ENCODE peak calls at places on chromosomes 3 and 15, in nine cellular contexts. One of them, this sample, is unnamed.

GRCh38 chr3:39107874-39108308 is 411 bp downstream of the TTC21A start:
- DNase-seq in activated naive CD8-positive, alpha-beta T cell treated with anti-CD3 and anti-CD28 coated beads for 36 hours: no peak
- DNase-seq in AG04450: no peak
- DNase-seq in NCI-H774: no peak
- DNase-seq in GM12865: no peak
- DNase-seq in colonic mucosa: no peak
- DNase-seq in activated CD8-positive, alpha-beta memory T cell treated with anti-CD3 and anti-CD28 coated beads for 1 hour: no peak
- DNase-seq in T follicular helper cell: no peak
- DNase-seq in fibroblast of lung: peak
- DNase-seq in this sample: no peak

GRCh38 chr3:16181361-16181760 is 6.9 kb downstream of the GALNT15 start:
- DNase-seq in activated naive CD8-positive, alpha-beta T cell treated with anti-CD3 and anti-CD28 coated beads for 36 hours: no peak
- DNase-seq in AG04450: no peak
- DNase-seq in NCI-H774: no peak
- DNase-seq in GM12865: no peak
- DNase-seq in colonic mucosa: peak
- DNase-seq in activated CD8-positive, alpha-beta memory T cell treated with anti-CD3 and anti-CD28 coated beads for 1 hour: no peak
- DNase-seq in T follicular helper cell: no peak
- DNase-seq in fibroblast of lung: no peak
- DNase-seq in this sample: no peak

GRCh38 chr3:150348500-150348899 is 59.6 kb upstream of the TSC22D2 start:
- DNase-seq in activated naive CD8-positive, alpha-beta T cell treated with anti-CD3 and anti-CD28 coated beads for 36 hours: peak
- DNase-seq in AG04450: no peak
- DNase-seq in NCI-H774: no peak
- DNase-seq in GM12865: peak
- DNase-seq in colonic mucosa: no peak
- DNase-seq in activated CD8-positive, alpha-beta memory T cell treated with anti-CD3 and anti-CD28 coated beads for 1 hour: no peak
- DNase-seq in T follicular helper cell: no peak
- DNase-seq in fibroblast of lung: peak
- DNase-seq in this sample: peak

GRCh38 chr3:112531358-112531781 is 30.4 kb downstream of the ATG3 start:
- DNase-seq in activated naive CD8-positive, alpha-beta T cell treated with anti-CD3 and anti-CD28 coated beads for 36 hours: no peak
- DNase-seq in AG04450: peak
- DNase-seq in NCI-H774: no peak
- DNase-seq in GM12865: peak
- DNase-seq in colonic mucosa: no peak
- DNase-seq in activated CD8-positive, alpha-beta memory T cell treated with anti-CD3 and anti-CD28 coated beads for 1 hour: no peak
- DNase-seq in T follicular helper cell: no peak
- DNase-seq in fibroblast of lung: peak
- DNase-seq in this sample: no peak

GRCh38 chr15:40782609-40783227 is 12.9 kb downstream of the C15orf62 start:
- DNase-seq in activated naive CD8-positive, alpha-beta T cell treated with anti-CD3 and anti-CD28 coated beads for 36 hours: peak
- DNase-seq in AG04450: no peak
- DNase-seq in NCI-H774: peak
- DNase-seq in GM12865: peak
- DNase-seq in colonic mucosa: peak
- DNase-seq in activated CD8-positive, alpha-beta memory T cell treated with anti-CD3 and anti-CD28 coated beads for 1 hour: peak
- DNase-seq in T follicular helper cell: peak
- DNase-seq in fibroblast of lung: peak
- DNase-seq in this sample: peak

GRCh38 chr3:32371466-32372212 is 20.0 kb upstream of the CMTM7 start:
- DNase-seq in activated naive CD8-positive, alpha-beta T cell treated with anti-CD3 and anti-CD28 coated beads for 36 hours: no peak
- DNase-seq in AG04450: no peak
- DNase-seq in NCI-H774: no peak
- DNase-seq in GM12865: peak
- DNase-seq in colonic mucosa: no peak
- DNase-seq in activated CD8-positive, alpha-beta memory T cell treated with anti-CD3 and anti-CD28 coated beads for 1 hour: no peak
- DNase-seq in T follicular helper cell: no peak
- DNase-seq in fibroblast of lung: no peak
- DNase-seq in this sample: no peak

GRCh38 chr15:64851503-64851840 is 9.8 kb downstream of the PLEKHO2 start:
- DNase-seq in activated naive CD8-positive, alpha-beta T cell treated with anti-CD3 and anti-CD28 coated beads for 36 hours: no peak
- DNase-seq in AG04450: peak
- DNase-seq in NCI-H774: no peak
- DNase-seq in GM12865: no peak
- DNase-seq in colonic mucosa: no peak
- DNase-seq in activated CD8-positive, alpha-beta memory T cell treated with anti-CD3 and anti-CD28 coated beads for 1 hour: no peak
- DNase-seq in T follicular helper cell: no peak
- DNase-seq in fibroblast of lung: peak
- DNase-seq in this sample: no peak

GRCh38 chr15:101642361-101642760 is 9.8 kb downstream of the TM2D3 start:
- DNase-seq in activated naive CD8-positive, alpha-beta T cell treated with anti-CD3 and anti-CD28 coated beads for 36 hours: no peak
- DNase-seq in AG04450: no peak
- DNase-seq in NCI-H774: no peak
- DNase-seq in GM12865: no peak
- DNase-seq in colonic mucosa: no peak
- DNase-seq in activated CD8-positive, alpha-beta memory T cell treated with anti-CD3 and anti-CD28 coated beads for 1 hour: no peak
- DNase-seq in T follicular helper cell: no peak
- DNase-seq in fibroblast of lung: no peak
- DNase-seq in this sample: no peak

GRCh38 chr3:61701019-61701418 is 139.6 kb downstream of the PTPRG start:
- DNase-seq in activated naive CD8-positive, alpha-beta T cell treated with anti-CD3 and anti-CD28 coated beads for 36 hours: no peak
- DNase-seq in AG04450: no peak
- DNase-seq in NCI-H774: no peak
- DNase-seq in GM12865: no peak
- DNase-seq in colonic mucosa: no peak
- DNase-seq in activated CD8-positive, alpha-beta memory T cell treated with anti-CD3 and anti-CD28 coated beads for 1 hour: no peak
- DNase-seq in T follicular helper cell: no peak
- DNase-seq in fibroblast of lung: no peak
- DNase-seq in this sample: no peak

GRCh38 chr15:72445426-72445825 is 28.7 kb upstream of the ARIH1 start:
- DNase-seq in activated naive CD8-positive, alpha-beta T cell treated with anti-CD3 and anti-CD28 coated beads for 36 hours: no peak
- DNase-seq in AG04450: no peak
- DNase-seq in NCI-H774: no peak
- DNase-seq in GM12865: no peak
- DNase-seq in colonic mucosa: no peak
- DNase-seq in activated CD8-positive, alpha-beta memory T cell treated with anti-CD3 and anti-CD28 coated beads for 1 hour: no peak
- DNase-seq in T follicular helper cell: no peak
- DNase-seq in fibroblast of lung: no peak
- DNase-seq in this sample: no peak

GRCh38 chr15:92930061-92930460 is 29.9 kb downstream of the CHD2 start:
- DNase-seq in activated naive CD8-positive, alpha-beta T cell treated with anti-CD3 and anti-CD28 coated beads for 36 hours: no peak
- DNase-seq in AG04450: no peak
- DNase-seq in NCI-H774: no peak
- DNase-seq in GM12865: no peak
- DNase-seq in colonic mucosa: no peak
- DNase-seq in activated CD8-positive, alpha-beta memory T cell treated with anti-CD3 and anti-CD28 coated beads for 1 hour: no peak
- DNase-seq in T follicular helper cell: no peak
- DNase-seq in fibroblast of lung: peak
- DNase-seq in this sample: no peak

GRCh38 chr3:196604548-196604947 is 34.9 kb upstream of the NRROS start:
- DNase-seq in activated naive CD8-positive, alpha-beta T cell treated with anti-CD3 and anti-CD28 coated beads for 36 hours: peak
- DNase-seq in AG04450: no peak
- DNase-seq in NCI-H774: no peak
- DNase-seq in GM12865: peak
- DNase-seq in colonic mucosa: no peak
- DNase-seq in activated CD8-positive, alpha-beta memory T cell treated with anti-CD3 and anti-CD28 coated beads for 1 hour: peak
- DNase-seq in T follicular helper cell: peak
- DNase-seq in fibroblast of lung: no peak
- DNase-seq in this sample: peak

GRCh38 chr15:69224383-69224782 is 63.9 kb downstream of the GLCE start:
- DNase-seq in activated naive CD8-positive, alpha-beta T cell treated with anti-CD3 and anti-CD28 coated beads for 36 hours: no peak
- DNase-seq in AG04450: no peak
- DNase-seq in NCI-H774: no peak
- DNase-seq in GM12865: no peak
- DNase-seq in colonic mucosa: peak
- DNase-seq in activated CD8-positive, alpha-beta memory T cell treated with anti-CD3 and anti-CD28 coated beads for 1 hour: no peak
- DNase-seq in T follicular helper cell: no peak
- DNase-seq in fibroblast of lung: no peak
- DNase-seq in this sample: no peak

GRCh38 chr15:71237456-71238188 is 122.4 kb downstream of the THSD4 start:
- DNase-seq in activated naive CD8-positive, alpha-beta T cell treated with anti-CD3 and anti-CD28 coated beads for 36 hours: no peak
- DNase-seq in AG04450: peak
- DNase-seq in NCI-H774: no peak
- DNase-seq in GM12865: no peak
- DNase-seq in colonic mucosa: peak
- DNase-seq in activated CD8-positive, alpha-beta memory T cell treated with anti-CD3 and anti-CD28 coated beads for 1 hour: no peak
- DNase-seq in T follicular helper cell: no peak
- DNase-seq in fibroblast of lung: peak
- DNase-seq in this sample: no peak

GRCh38 chr15:47768730-47769129 is 51.4 kb downstream of the SEMA6D start:
- DNase-seq in activated naive CD8-positive, alpha-beta T cell treated with anti-CD3 and anti-CD28 coated beads for 36 hours: no peak
- DNase-seq in AG04450: no peak
- DNase-seq in NCI-H774: no peak
- DNase-seq in GM12865: no peak
- DNase-seq in colonic mucosa: no peak
- DNase-seq in activated CD8-positive, alpha-beta memory T cell treated with anti-CD3 and anti-CD28 coated beads for 1 hour: no peak
- DNase-seq in T follicular helper cell: no peak
- DNase-seq in fibroblast of lung: peak
- DNase-seq in this sample: no peak

GRCh38 chr15:49421991-49422390 is 1.1 kb upstream of the FGF7 start:
- DNase-seq in activated naive CD8-positive, alpha-beta T cell treated with anti-CD3 and anti-CD28 coated beads for 36 hours: peak
- DNase-seq in AG04450: peak
- DNase-seq in NCI-H774: no peak
- DNase-seq in GM12865: peak
- DNase-seq in colonic mucosa: peak
- DNase-seq in activated CD8-positive, alpha-beta memory T cell treated with anti-CD3 and anti-CD28 coated beads for 1 hour: no peak
- DNase-seq in T follicular helper cell: peak
- DNase-seq in fibroblast of lung: peak
- DNase-seq in this sample: no peak

GRCh38 chr3:51581529-51581928 is 43.0 kb downstream of the RAD54L2 start:
- DNase-seq in activated naive CD8-positive, alpha-beta T cell treated with anti-CD3 and anti-CD28 coated beads for 36 hours: no peak
- DNase-seq in AG04450: no peak
- DNase-seq in NCI-H774: no peak
- DNase-seq in GM12865: no peak
- DNase-seq in colonic mucosa: no peak
- DNase-seq in activated CD8-positive, alpha-beta memory T cell treated with anti-CD3 and anti-CD28 coated beads for 1 hour: no peak
- DNase-seq in T follicular helper cell: no peak
- DNase-seq in fibroblast of lung: peak
- DNase-seq in this sample: no peak

GRCh38 chr3:41234823-41235722 is 35.8 kb downstream of the CTNNB1 start:
- DNase-seq in activated naive CD8-positive, alpha-beta T cell treated with anti-CD3 and anti-CD28 coated beads for 36 hours: no peak
- DNase-seq in AG04450: no peak
- DNase-seq in NCI-H774: no peak
- DNase-seq in GM12865: no peak
- DNase-seq in colonic mucosa: no peak
- DNase-seq in activated CD8-positive, alpha-beta memory T cell treated with anti-CD3 and anti-CD28 coated beads for 1 hour: no peak
- DNase-seq in T follicular helper cell: no peak
- DNase-seq in fibroblast of lung: peak
- DNase-seq in this sample: no peak

GRCh38 chr3:151434151-151434890 is 26.5 kb downstream of the IGSF10 start:
- DNase-seq in activated naive CD8-positive, alpha-beta T cell treated with anti-CD3 and anti-CD28 coated beads for 36 hours: no peak
- DNase-seq in AG04450: peak
- DNase-seq in NCI-H774: no peak
- DNase-seq in GM12865: no peak
- DNase-seq in colonic mucosa: no peak
- DNase-seq in activated CD8-positive, alpha-beta memory T cell treated with anti-CD3 and anti-CD28 coated beads for 1 hour: no peak
- DNase-seq in T follicular helper cell: no peak
- DNase-seq in fibroblast of lung: peak
- DNase-seq in this sample: no peak

GRCh38 chr15:92451225-92451825 is 57.6 kb downstream of the ST8SIA2 start:
- DNase-seq in activated naive CD8-positive, alpha-beta T cell treated with anti-CD3 and anti-CD28 coated beads for 36 hours: no peak
- DNase-seq in AG04450: peak
- DNase-seq in NCI-H774: no peak
- DNase-seq in GM12865: no peak
- DNase-seq in colonic mucosa: no peak
- DNase-seq in activated CD8-positive, alpha-beta memory T cell treated with anti-CD3 and anti-CD28 coated beads for 1 hour: no peak
- DNase-seq in T follicular helper cell: no peak
- DNase-seq in fibroblast of lung: peak
- DNase-seq in this sample: no peak

GRCh38 chr15:33722005-33722672 is 246.2 kb upstream of the CHRM5 start:
- DNase-seq in activated naive CD8-positive, alpha-beta T cell treated with anti-CD3 and anti-CD28 coated beads for 36 hours: no peak
- DNase-seq in AG04450: no peak
- DNase-seq in NCI-H774: no peak
- DNase-seq in GM12865: peak
- DNase-seq in colonic mucosa: no peak
- DNase-seq in activated CD8-positive, alpha-beta memory T cell treated with anti-CD3 and anti-CD28 coated beads for 1 hour: no peak
- DNase-seq in T follicular helper cell: no peak
- DNase-seq in fibroblast of lung: peak
- DNase-seq in this sample: no peak

GRCh38 chr15:49301562-49301961 is 121.5 kb upstream of the FGF7 start:
- DNase-seq in activated naive CD8-positive, alpha-beta T cell treated with anti-CD3 and anti-CD28 coated beads for 36 hours: no peak
- DNase-seq in AG04450: no peak
- DNase-seq in NCI-H774: no peak
- DNase-seq in GM12865: no peak
- DNase-seq in colonic mucosa: no peak
- DNase-seq in activated CD8-positive, alpha-beta memory T cell treated with anti-CD3 and anti-CD28 coated beads for 1 hour: no peak
- DNase-seq in T follicular helper cell: no peak
- DNase-seq in fibroblast of lung: peak
- DNase-seq in this sample: no peak

GRCh38 chr3:38738630-38739395 is 77.2 kb downstream of the SCN10A start:
- DNase-seq in activated naive CD8-positive, alpha-beta T cell treated with anti-CD3 and anti-CD28 coated beads for 36 hours: peak
- DNase-seq in AG04450: no peak
- DNase-seq in NCI-H774: peak
- DNase-seq in GM12865: peak
- DNase-seq in colonic mucosa: peak
- DNase-seq in activated CD8-positive, alpha-beta memory T cell treated with anti-CD3 and anti-CD28 coated beads for 1 hour: no peak
- DNase-seq in T follicular helper cell: no peak
- DNase-seq in fibroblast of lung: peak
- DNase-seq in this sample: no peak

GRCh38 chr3:63015614-63016016 is 140.4 kb upstream of the CADPS start:
- DNase-seq in activated naive CD8-positive, alpha-beta T cell treated with anti-CD3 and anti-CD28 coated beads for 36 hours: no peak
- DNase-seq in AG04450: no peak
- DNase-seq in NCI-H774: peak
- DNase-seq in GM12865: peak
- DNase-seq in colonic mucosa: no peak
- DNase-seq in activated CD8-positive, alpha-beta memory T cell treated with anti-CD3 and anti-CD28 coated beads for 1 hour: no peak
- DNase-seq in T follicular helper cell: no peak
- DNase-seq in fibroblast of lung: peak
- DNase-seq in this sample: no peak

GRCh38 chr15:69390575-69390974 is 23.6 kb upstream of the KIF23 start:
- DNase-seq in activated naive CD8-positive, alpha-beta T cell treated with anti-CD3 and anti-CD28 coated beads for 36 hours: no peak
- DNase-seq in AG04450: no peak
- DNase-seq in NCI-H774: no peak
- DNase-seq in GM12865: no peak
- DNase-seq in colonic mucosa: no peak
- DNase-seq in activated CD8-positive, alpha-beta memory T cell treated with anti-CD3 and anti-CD28 coated beads for 1 hour: no peak
- DNase-seq in T follicular helper cell: no peak
- DNase-seq in fibroblast of lung: peak
- DNase-seq in this sample: no peak

GRCh38 chr3:9080165-9080564 is 116.9 kb upstream of the RAD18 start:
- DNase-seq in activated naive CD8-positive, alpha-beta T cell treated with anti-CD3 and anti-CD28 coated beads for 36 hours: no peak
- DNase-seq in AG04450: no peak
- DNase-seq in NCI-H774: no peak
- DNase-seq in GM12865: peak
- DNase-seq in colonic mucosa: no peak
- DNase-seq in activated CD8-positive, alpha-beta memory T cell treated with anti-CD3 and anti-CD28 coated beads for 1 hour: no peak
- DNase-seq in T follicular helper cell: no peak
- DNase-seq in fibroblast of lung: no peak
- DNase-seq in this sample: no peak

GRCh38 chr3:189947068-189947467 is 173.6 kb downstream of the P3H2 start:
- DNase-seq in activated naive CD8-positive, alpha-beta T cell treated with anti-CD3 and anti-CD28 coated beads for 36 hours: no peak
- DNase-seq in AG04450: no peak
- DNase-seq in NCI-H774: no peak
- DNase-seq in GM12865: no peak
- DNase-seq in colonic mucosa: no peak
- DNase-seq in activated CD8-positive, alpha-beta memory T cell treated with anti-CD3 and anti-CD28 coated beads for 1 hour: no peak
- DNase-seq in T follicular helper cell: no peak
- DNase-seq in fibroblast of lung: no peak
- DNase-seq in this sample: no peak

GRCh38 chr15:33968224-33968623 is at the start of gene CHRM5:
- DNase-seq in activated naive CD8-positive, alpha-beta T cell treated with anti-CD3 and anti-CD28 coated beads for 36 hours: no peak
- DNase-seq in AG04450: no peak
- DNase-seq in NCI-H774: no peak
- DNase-seq in GM12865: no peak
- DNase-seq in colonic mucosa: no peak
- DNase-seq in activated CD8-positive, alpha-beta memory T cell treated with anti-CD3 and anti-CD28 coated beads for 1 hour: no peak
- DNase-seq in T follicular helper cell: no peak
- DNase-seq in fibroblast of lung: no peak
- DNase-seq in this sample: no peak

GRCh38 chr3:66722675-66723074 is 221.9 kb upstream of the LRIG1 start:
- DNase-seq in activated naive CD8-positive, alpha-beta T cell treated with anti-CD3 and anti-CD28 coated beads for 36 hours: no peak
- DNase-seq in AG04450: peak
- DNase-seq in NCI-H774: no peak
- DNase-seq in GM12865: no peak
- DNase-seq in colonic mucosa: peak
- DNase-seq in activated CD8-positive, alpha-beta memory T cell treated with anti-CD3 and anti-CD28 coated beads for 1 hour: no peak
- DNase-seq in T follicular helper cell: no peak
- DNase-seq in fibroblast of lung: peak
- DNase-seq in this sample: no peak

GRCh38 chr3:181933052-181933618 is 221.4 kb downstream of the SOX2 start:
- DNase-seq in activated naive CD8-positive, alpha-beta T cell treated with anti-CD3 and anti-CD28 coated beads for 36 hours: no peak
- DNase-seq in AG04450: no peak
- DNase-seq in NCI-H774: no peak
- DNase-seq in GM12865: peak
- DNase-seq in colonic mucosa: no peak
- DNase-seq in activated CD8-positive, alpha-beta memory T cell treated with anti-CD3 and anti-CD28 coated beads for 1 hour: no peak
- DNase-seq in T follicular helper cell: no peak
- DNase-seq in fibroblast of lung: no peak
- DNase-seq in this sample: no peak

GRCh38 chr15:74174216-74174965 is 881 bp downstream of the ISLR start:
- DNase-seq in activated naive CD8-positive, alpha-beta T cell treated with anti-CD3 and anti-CD28 coated beads for 36 hours: no peak
- DNase-seq in AG04450: no peak
- DNase-seq in NCI-H774: no peak
- DNase-seq in GM12865: no peak
- DNase-seq in colonic mucosa: no peak
- DNase-seq in activated CD8-positive, alpha-beta memory T cell treated with anti-CD3 and anti-CD28 coated beads for 1 hour: no peak
- DNase-seq in T follicular helper cell: no peak
- DNase-seq in fibroblast of lung: no peak
- DNase-seq in this sample: no peak

This sample was measured in T-helper 1 cell.